ENCODE peak calls at places on chromosome 1, in seven cellular contexts. One of them, this sample, is unnamed.
A peak's percentile ranks its signal among the peaks of the same experiment; 100 is the strongest.

GRCh38 chr1:34745666-34746065 is 9.2 kb upstream of the GJB5 start:
- DNase-seq in HepG2: no peak
- DNase-seq in GM12878: no peak
- DNase-seq in GM12891: no peak
- DNase-seq in H1: no peak
- DNase-seq in SK-N-SH: no peak
- DNase-seq in K562: no peak
- DNase-seq in this sample: no peak

GRCh38 chr1:236204656-236205055 is 62.3 kb downstream of the GPR137B start:
- DNase-seq in GM12891: no peak
- DNase-seq in SK-N-SH: no peak
- DNase-seq in GM12878: no peak
- DNase-seq in H1: no peak
- DNase-seq in HepG2: no peak
- DNase-seq in K562: no peak
- DNase-seq in this sample: no peak

GRCh38 chr1:33758698-33759097 is 105.2 kb upstream of the HMGB4 start:
- DNase-seq in H1: no peak
- DNase-seq in SK-N-SH: no peak
- DNase-seq in HepG2: no peak
- DNase-seq in GM12891: no peak
- DNase-seq in K562: no peak
- DNase-seq in GM12878: no peak
- DNase-seq in this sample: no peak

GRCh38 chr1:66788231-66788939 is 12.7 kb downstream of the INSL5 start:
- DNase-seq in K562: no peak
- DNase-seq in GM12878: no peak
- DNase-seq in HepG2: no peak
- DNase-seq in SK-N-SH: no peak
- DNase-seq in H1: no peak
- DNase-seq in GM12891: no peak
- DNase-seq in this sample: no peak

GRCh38 chr1:225998560-225999226 is 450 bp downstream of the SDE2 start:
- DNase-seq in K562: peak; percentile 42
- DNase-seq in HepG2: peak; percentile 29
- DNase-seq in GM12878: no peak
- DNase-seq in GM12891: no peak
- DNase-seq in H1: no peak
- DNase-seq in SK-N-SH: no peak
- DNase-seq in this sample: no peak

GRCh38 chr1:155909894-155910293 is 1.3 kb downstream of the RIT1 start:
- DNase-seq in HepG2: no peak
- DNase-seq in SK-N-SH: no peak
- DNase-seq in GM12878: no peak
- DNase-seq in K562: no peak
- DNase-seq in H1: no peak
- DNase-seq in GM12891: no peak
- DNase-seq in this sample: no peak

GRCh38 chr1:66048011-66048410 is 255.3 kb downstream of the PDE4B start:
- DNase-seq in GM12878: no peak
- DNase-seq in GM12891: no peak
- DNase-seq in H1: no peak
- DNase-seq in SK-N-SH: no peak
- DNase-seq in K562: no peak
- DNase-seq in HepG2: no peak
- DNase-seq in this sample: no peak

GRCh38 chr1:20725189-20726106 is 7.1 kb downstream of the SH2D5 start:
- DNase-seq in GM12878: no peak
- DNase-seq in H1: no peak
- DNase-seq in SK-N-SH: peak; percentile 25
- DNase-seq in GM12891: no peak
- DNase-seq in K562: no peak
- DNase-seq in HepG2: no peak
- DNase-seq in this sample: no peak

GRCh38 chr1:117886101-117886795 is 43.2 kb downstream of the GDAP2 start:
- DNase-seq in SK-N-SH: no peak
- DNase-seq in H1: no peak
- DNase-seq in GM12891: no peak
- DNase-seq in K562: no peak
- DNase-seq in GM12878: no peak
- DNase-seq in HepG2: no peak
- DNase-seq in this sample: no peak

GRCh38 chr1:40034869-40035268 is 5.7 kb upstream of the CAP1 start:
- DNase-seq in HepG2: no peak
- DNase-seq in SK-N-SH: no peak
- DNase-seq in K562: no peak
- DNase-seq in H1: no peak
- DNase-seq in GM12878: no peak
- DNase-seq in GM12891: no peak
- DNase-seq in this sample: no peak

GRCh38 chr1:40038693-40039092 is 1.8 kb upstream of the CAP1 start:
- DNase-seq in SK-N-SH: no peak
- DNase-seq in GM12891: no peak
- DNase-seq in HepG2: no peak
- DNase-seq in H1: no peak
- DNase-seq in GM12878: no peak
- DNase-seq in K562: no peak
- DNase-seq in this sample: no peak

GRCh38 chr1:40039245-40039756 is 1.2 kb upstream of the CAP1 start:
- DNase-seq in HepG2: no peak
- DNase-seq in GM12891: no peak
- DNase-seq in K562: no peak
- DNase-seq in SK-N-SH: no peak
- DNase-seq in H1: no peak
- DNase-seq in GM12878: no peak
- DNase-seq in this sample: no peak

GRCh38 chr1:40039757-40040510 is 595 bp upstream of the CAP1 start:
- DNase-seq in GM12891: peak; percentile 77
- DNase-seq in H1: peak; percentile 64
- DNase-seq in GM12878: peak; percentile 81
- DNase-seq in K562: peak; percentile 81
- DNase-seq in HepG2: peak; percentile 82
- DNase-seq in SK-N-SH: peak; percentile 84
- DNase-seq in this sample: peak; percentile 74

GRCh38 chr1:40036574-40036973 is 4.0 kb upstream of the CAP1 start:
- DNase-seq in SK-N-SH: peak; percentile 27
- DNase-seq in HepG2: no peak
- DNase-seq in H1: no peak
- DNase-seq in K562: peak; percentile 32
- DNase-seq in GM12891: no peak
- DNase-seq in GM12878: no peak
- DNase-seq in this sample: no peak
- TF ChIP-seq POLR2AphosphoS5 in SK-N-SH: peak; percentile 45
- TF ChIP-seq POLR2AphosphoS5 in HepG2: no peak
- TF ChIP-seq POLR2AphosphoS5 in H1: no peak
- TF ChIP-seq POLR2AphosphoS5 in K562: peak; percentile 68
- TF ChIP-seq POLR2AphosphoS5 in GM12891: no peak
- TF ChIP-seq POLR2AphosphoS5 in GM12878: no peak
- TF ChIP-seq POLR2AphosphoS5 in this sample: no peak

GRCh38 chr1:80731241-80731894 is 1069.4 kb upstream of the ADGRL2 start:
- DNase-seq in H1: no peak
- DNase-seq in GM12878: no peak
- DNase-seq in HepG2: no peak
- DNase-seq in K562: no peak
- DNase-seq in SK-N-SH: no peak
- DNase-seq in GM12891: no peak
- DNase-seq in this sample: no peak
- TF ChIP-seq TAF1 in H1: no peak
- TF ChIP-seq TAF1 in GM12878: no peak
- TF ChIP-seq TAF1 in HepG2: no peak
- TF ChIP-seq TAF1 in K562: no peak
- TF ChIP-seq TAF1 in SK-N-SH: no peak
- TF ChIP-seq TAF1 in GM12891: no peak
- TF ChIP-seq TAF1 in this sample: no peak

GRCh38 chr1:3471356-3472087 is 17.1 kb downstream of the ARHGEF16 start:
- DNase-seq in GM12891: no peak
- DNase-seq in K562: peak; percentile 70
- DNase-seq in H1: peak; percentile 73
- DNase-seq in GM12878: no peak
- DNase-seq in HepG2: peak; percentile 89
- DNase-seq in SK-N-SH: peak; percentile 73
- DNase-seq in this sample: no peak
- TF ChIP-seq POLR2AphosphoS5 in GM12891: no peak
- TF ChIP-seq POLR2AphosphoS5 in K562: no peak
- TF ChIP-seq POLR2AphosphoS5 in H1: no peak
- TF ChIP-seq POLR2AphosphoS5 in GM12878: no peak
- TF ChIP-seq POLR2AphosphoS5 in HepG2: peak; percentile 71
- TF ChIP-seq POLR2AphosphoS5 in SK-N-SH: no peak
- TF ChIP-seq POLR2AphosphoS5 in this sample: no peak

GRCh38 chr1:10431065-10431730 is 965 bp downstream of the CENPS start:
- DNase-seq in GM12891: no peak
- DNase-seq in SK-N-SH: no peak
- DNase-seq in GM12878: no peak
- DNase-seq in H1: no peak
- DNase-seq in HepG2: no peak
- DNase-seq in K562: peak; percentile 27
- DNase-seq in this sample: no peak
- TF ChIP-seq TAF1 in GM12891: no peak
- TF ChIP-seq TAF1 in SK-N-SH: no peak
- TF ChIP-seq TAF1 in GM12878: no peak
- TF ChIP-seq TAF1 in H1: no peak
- TF ChIP-seq TAF1 in HepG2: no peak
- TF ChIP-seq TAF1 in K562: no peak
- TF ChIP-seq TAF1 in this sample: no peak

GRCh38 chr1:168894397-168894796 is 165.4 kb upstream of the DPT start:
- DNase-seq in SK-N-SH: no peak
- DNase-seq in GM12891: no peak
- DNase-seq in GM12878: no peak
- DNase-seq in H1: no peak
- DNase-seq in HepG2: no peak
- DNase-seq in K562: no peak
- DNase-seq in this sample: no peak

GRCh38 chr1:168892945-168893344 is 163.9 kb upstream of the DPT start:
- DNase-seq in GM12891: no peak
- DNase-seq in H1: no peak
- DNase-seq in GM12878: no peak
- DNase-seq in HepG2: no peak
- DNase-seq in SK-N-SH: no peak
- DNase-seq in K562: no peak
- DNase-seq in this sample: no peak

GRCh38 chr1:168897249-168897648 is 168.2 kb upstream of the DPT start:
- DNase-seq in GM12891: no peak
- DNase-seq in K562: no peak
- DNase-seq in SK-N-SH: no peak
- DNase-seq in H1: no peak
- DNase-seq in GM12878: no peak
- DNase-seq in HepG2: no peak
- DNase-seq in this sample: no peak

GRCh38 chr1:168888418-168888817 is 159.4 kb upstream of the DPT start:
- DNase-seq in GM12878: no peak
- DNase-seq in K562: no peak
- DNase-seq in SK-N-SH: no peak
- DNase-seq in HepG2: no peak
- DNase-seq in H1: no peak
- DNase-seq in GM12891: no peak
- DNase-seq in this sample: no peak

GRCh38 chr1:168893359-168893791 is 164.4 kb upstream of the DPT start:
- DNase-seq in GM12878: no peak
- DNase-seq in SK-N-SH: no peak
- DNase-seq in GM12891: no peak
- DNase-seq in H1: no peak
- DNase-seq in K562: no peak
- DNase-seq in HepG2: no peak
- DNase-seq in this sample: no peak
- TF ChIP-seq POLR2AphosphoS5 in GM12878: no peak
- TF ChIP-seq POLR2AphosphoS5 in SK-N-SH: no peak
- TF ChIP-seq POLR2AphosphoS5 in GM12891: no peak
- TF ChIP-seq POLR2AphosphoS5 in H1: no peak
- TF ChIP-seq POLR2AphosphoS5 in K562: no peak
- TF ChIP-seq POLR2AphosphoS5 in HepG2: no peak
- TF ChIP-seq POLR2AphosphoS5 in this sample: no peak

GRCh38 chr1:206469411-206469932 is 804 bp upstream of the IKBKE start:
- DNase-seq in H1: no peak
- DNase-seq in K562: no peak
- DNase-seq in GM12878: no peak
- DNase-seq in HepG2: no peak
- DNase-seq in GM12891: no peak
- DNase-seq in SK-N-SH: no peak
- DNase-seq in this sample: no peak

GRCh38 chr1:206471993-206472392 is 1.7 kb downstream of the IKBKE start:
- DNase-seq in HepG2: no peak
- DNase-seq in H1: no peak
- DNase-seq in SK-N-SH: no peak
- DNase-seq in K562: no peak
- DNase-seq in GM12891: no peak
- DNase-seq in GM12878: no peak
- DNase-seq in this sample: no peak

GRCh38 chr1:206471415-206471801 is 1.1 kb downstream of the IKBKE start:
- DNase-seq in HepG2: no peak
- DNase-seq in GM12878: no peak
- DNase-seq in SK-N-SH: no peak
- DNase-seq in GM12891: no peak
- DNase-seq in H1: no peak
- DNase-seq in K562: no peak
- DNase-seq in this sample: no peak

GRCh38 chr1:206469933-206470691 is at the start of gene IKBKE:
- DNase-seq in GM12878: no peak
- DNase-seq in H1: no peak
- DNase-seq in HepG2: peak; percentile 64
- DNase-seq in SK-N-SH: no peak
- DNase-seq in GM12891: peak; percentile 64
- DNase-seq in K562: peak; percentile 45
- DNase-seq in this sample: peak; percentile 69

GRCh38 chr1:206470692-206471414 is 577 bp downstream of the IKBKE start:
- DNase-seq in K562: peak; percentile 41
- DNase-seq in GM12891: peak; percentile 42
- DNase-seq in HepG2: peak; percentile 68
- DNase-seq in SK-N-SH: no peak
- DNase-seq in H1: no peak
- DNase-seq in GM12878: peak; percentile 68
- DNase-seq in this sample: peak; percentile 48
- TF ChIP-seq TAF1 in K562: peak; percentile 6
- TF ChIP-seq TAF1 in GM12891: peak; percentile 23
- TF ChIP-seq TAF1 in HepG2: peak; percentile 1
- TF ChIP-seq TAF1 in SK-N-SH: no peak
- TF ChIP-seq TAF1 in H1: no peak
- TF ChIP-seq TAF1 in GM12878: peak; percentile 22
- TF ChIP-seq TAF1 in this sample: peak; percentile 24

GRCh38 chr1:45446950-45447672 is 43.9 kb downstream of the TESK2 start:
- DNase-seq in GM12891: no peak
- DNase-seq in GM12878: no peak
- DNase-seq in H1: no peak
- DNase-seq in HepG2: no peak
- DNase-seq in SK-N-SH: no peak
- DNase-seq in K562: no peak
- DNase-seq in this sample: no peak

GRCh38 chr1:45443580-45444446 is 47.1 kb downstream of the TESK2 start:
- DNase-seq in H1: no peak
- DNase-seq in SK-N-SH: no peak
- DNase-seq in GM12878: no peak
- DNase-seq in K562: no peak
- DNase-seq in GM12891: no peak
- DNase-seq in HepG2: no peak
- DNase-seq in this sample: no peak

GRCh38 chr1:45444609-45445131 is 46.3 kb downstream of the TESK2 start:
- DNase-seq in K562: no peak
- DNase-seq in H1: no peak
- DNase-seq in SK-N-SH: no peak
- DNase-seq in GM12878: no peak
- DNase-seq in GM12891: no peak
- DNase-seq in HepG2: no peak
- DNase-seq in this sample: no peak

GRCh38 chr1:45448357-45448756 is 42.6 kb downstream of the TESK2 start:
- DNase-seq in SK-N-SH: no peak
- DNase-seq in K562: no peak
- DNase-seq in HepG2: no peak
- DNase-seq in GM12891: no peak
- DNase-seq in H1: no peak
- DNase-seq in GM12878: no peak
- DNase-seq in this sample: no peak

GRCh38 chr1:45446530-45446929 is 44.4 kb downstream of the TESK2 start:
- DNase-seq in K562: no peak
- DNase-seq in H1: no peak
- DNase-seq in HepG2: no peak
- DNase-seq in GM12878: no peak
- DNase-seq in SK-N-SH: no peak
- DNase-seq in GM12891: no peak
- DNase-seq in this sample: no peak
- TF ChIP-seq POLR2AphosphoS5 in K562: no peak
- TF ChIP-seq POLR2AphosphoS5 in H1: no peak
- TF ChIP-seq POLR2AphosphoS5 in HepG2: no peak
- TF ChIP-seq POLR2AphosphoS5 in GM12878: no peak
- TF ChIP-seq POLR2AphosphoS5 in SK-N-SH: no peak
- TF ChIP-seq POLR2AphosphoS5 in GM12891: no peak
- TF ChIP-seq POLR2AphosphoS5 in this sample: no peak

This sample was measured in GM12892.